ENCODE peak calls at places on chromosomes 13 and 19, in nine cellular contexts. F is stimulated activated CD8-positive, alpha-beta memory T cell treated with anti-CD3 and anti-CD28 coated beads, Interleukin-15, amount 100 ng/mL, for 24 hours; S is activated CD4-positive, alpha-beta T cell treated with anti-CD3 and anti-CD28 coated beads, Interleukin-2, amount 50 U/mL, for 24 hours; N is T-helper 17 cell; H is kidney; Y is T1000; P is NCI-H2029 treated with DMSO at 0.1 percent for 48 hours; E is cardiac fibroblast; X is neural progenitor cell. T is an unnamed sample.

GRCh38 chr13:85316501-85316900 is 482.7 kb downstream of the SLITRK6 start:
- DNase-seq in F (no peak), S (no peak), N (no peak), H (no peak), Y (no peak), P (no peak), E (peak; percentile 31), X (no peak), T (no peak)

GRCh38 chr13:74554581-74555290 is 420.5 kb upstream of the KLF12 start:
- DNase-seq in F (no peak), S (no peak), N (no peak), H (no peak), Y (no peak), P (no peak), E (no peak), X (no peak), T (peak; percentile 91)

GRCh38 chr19:5966215-5966614 is 11.7 kb downstream of the RANBP3 start:
- DNase-seq in F (no peak), S (no peak), N (no peak), H (no peak), Y (no peak), P (no peak), E (peak; percentile 91), X (no peak), T (no peak)

GRCh38 chr19:49514151-49514550 is 1.7 kb downstream of the FCGRT start:
- DNase-seq in F (no peak), S (no peak), N (no peak), H (no peak), Y (no peak), P (no peak), E (no peak), X (no peak), T (no peak)

GRCh38 chr13:110341445-110342247 is 34.6 kb downstream of the COL4A2 start:
- DNase-seq in F (no peak), S (no peak), N (no peak), H (no peak), Y (no peak), P (peak; percentile 90), E (peak; percentile 86), X (no peak), T (no peak)

GRCh38 chr13:67015976-67016600 is 214.0 kb downstream of the PCDH9 start:
- DNase-seq in F (no peak), S (no peak), N (no peak), H (no peak), Y (no peak), P (no peak), E (no peak), X (no peak), T (no peak)

GRCh38 chr13:66847541-66847940 is 382.6 kb downstream of the PCDH9 start:
- DNase-seq in F (no peak), S (no peak), N (no peak), H (no peak), Y (no peak), P (no peak), E (no peak), X (no peak), T (no peak)

GRCh38 chr13:82654851-82655517 is 1227.3 kb downstream of the SLITRK1 start:
- DNase-seq in F (no peak), S (no peak), N (no peak), H (peak; percentile 87), Y (no peak), P (no peak), E (peak; percentile 70), X (no peak), T (no peak)

GRCh38 chr13:80962855-80963254 is 621.9 kb upstream of the SPRY2 start:
- DNase-seq in F (no peak), S (no peak), N (no peak), H (no peak), Y (no peak), P (no peak), E (peak; percentile 60), X (no peak), T (no peak)

GRCh38 chr13:108326318-108326717 is 56.8 kb downstream of the TNFSF13B start:
- DNase-seq in F (no peak), S (no peak), N (no peak), H (no peak), Y (no peak), P (peak; percentile 8), E (no peak), X (no peak), T (no peak)

GRCh38 chr13:42899266-42899665 is 92.8 kb downstream of the EPSTI1 start:
- DNase-seq in F (no peak), S (no peak), N (no peak), H (no peak), Y (no peak), P (no peak), E (no peak), X (no peak), T (no peak)

GRCh38 chr19:16330368-16330801 is 5.8 kb downstream of the KLF2 start:
- DNase-seq in F (peak; percentile 62), S (peak; percentile 80), N (peak; percentile 89), H (peak; percentile 95), Y (peak; percentile 76), P (no peak), E (peak; percentile 81), X (no peak), T (no peak)

GRCh38 chr13:40504641-40505040 is 161.8 kb downstream of the FOXO1 start:
- DNase-seq in F (no peak), S (no peak), N (no peak), H (no peak), Y (no peak), P (no peak), E (no peak), X (no peak), T (no peak)